ENCODE peak calls at places on chromosomes 16 and 17, in nine cellular contexts. Q, R, M, P, I, E, A, H and D are unnamed samples.

GRCh38 chr17:21549107-21549687 is 143.1 kb upstream of the KCNJ18 start:
- DNase-seq in Q (no peak), R (no peak), M (no peak), P (peak), I (no peak), E (no peak), A (no peak), H (no peak), D (no peak)

GRCh38 chr17:32623196-32623595 is 136.4 kb downstream of the CDK5R1 start:
- DNase-seq in Q (no peak), R (no peak), M (no peak), P (no peak), I (no peak), E (no peak), A (no peak), H (no peak), D (no peak)

GRCh38 chr16:4097826-4098240 is 18.4 kb downstream of the ADCY9 start:
- DNase-seq in Q (no peak), R (no peak), M (no peak), P (peak), I (no peak), E (no peak), A (no peak), H (no peak), D (no peak)

GRCh38 chr17:83032781-83033180 is 46.6 kb upstream of the METRNL start:
- DNase-seq in Q (no peak), R (no peak), M (no peak), P (no peak), I (no peak), E (peak), A (no peak), H (no peak), D (no peak)

GRCh38 chr17:50264263-50265113 is 9.8 kb upstream of the TMEM92 start:
- DNase-seq in Q (peak), R (no peak), M (no peak), P (no peak), I (no peak), E (peak), A (peak), H (no peak), D (peak)

GRCh38 chr17:82772026-82772425 is 20.2 kb downstream of the TBCD start:
- DNase-seq in Q (no peak), R (no peak), M (no peak), P (peak), I (no peak), E (no peak), A (no peak), H (no peak), D (no peak)

GRCh38 chr17:44919885-44920564 is 4.7 kb upstream of the GFAP start:
- DNase-seq in Q (peak), R (peak), M (peak), P (peak), I (peak), E (peak), A (peak), H (peak), D (peak)

GRCh38 chr17:75826561-75827290 is 17.5 kb downstream of the UNC13D start:
- DNase-seq in Q (no peak), R (no peak), M (no peak), P (no peak), I (no peak), E (no peak), A (no peak), H (no peak), D (no peak)

GRCh38 chr16:54285414-54286066 is 1.0 kb downstream of the IRX3 start:
- DNase-seq in Q (peak), R (no peak), M (peak), P (no peak), I (peak), E (peak), A (no peak), H (peak), D (peak)

GRCh38 chr17:6059406-6059805 is 10.8 kb upstream of the WSCD1 start:
- DNase-seq in Q (no peak), R (no peak), M (no peak), P (no peak), I (no peak), E (no peak), A (no peak), H (no peak), D (no peak)

GRCh38 chr17:79082311-79083190 is 7.9 kb downstream of the ENGASE start:
- DNase-seq in Q (peak), R (peak), M (peak), P (peak), I (peak), E (peak), A (peak), H (peak), D (no peak)

GRCh38 chr16:86338403-86339115 is 171.8 kb upstream of the FOXF1 start:
- DNase-seq in Q (no peak), R (no peak), M (no peak), P (no peak), I (no peak), E (no peak), A (no peak), H (no peak), D (no peak)

GRCh38 chr17:19284005-19284959 is 47.1 kb downstream of the EPN2 start:
- DNase-seq in Q (no peak), R (no peak), M (no peak), P (no peak), I (no peak), E (no peak), A (no peak), H (no peak), D (no peak)

GRCh38 chr17:78966906-78967600 is 12.7 kb downstream of the LGALS3BP start:
- DNase-seq in Q (no peak), R (no peak), M (no peak), P (no peak), I (no peak), E (no peak), A (no peak), H (no peak), D (no peak)

GRCh38 chr16:23334421-23334853 is 32.3 kb downstream of the SCNN1B start:
- DNase-seq in Q (no peak), R (no peak), M (no peak), P (no peak), I (no peak), E (no peak), A (no peak), H (no peak), D (no peak)

GRCh38 chr17:16243811-16244567 is 27.0 kb downstream of the PIGL start:
- DNase-seq in Q (no peak), R (no peak), M (no peak), P (no peak), I (no peak), E (peak), A (no peak), H (no peak), D (no peak)

GRCh38 chr16:62021295-62021694 is 14.9 kb downstream of the CDH8 start:
- DNase-seq in Q (no peak), R (no peak), M (no peak), P (no peak), I (no peak), E (no peak), A (no peak), H (no peak), D (no peak)

GRCh38 chr17:50739098-50739497 is 19.7 kb downstream of the LUC7L3 start:
- DNase-seq in Q (no peak), R (no peak), M (no peak), P (no peak), I (no peak), E (no peak), A (no peak), H (no peak), D (no peak)

GRCh38 chr17:19016297-19016696 is 11.7 kb upstream of the FAM83G start:
- DNase-seq in Q (no peak), R (no peak), M (no peak), P (no peak), I (no peak), E (no peak), A (no peak), H (no peak), D (no peak)

GRCh38 chr16:55588799-55589198 is 22.3 kb downstream of the CAPNS2 start:
- DNase-seq in Q (no peak), R (no peak), M (no peak), P (no peak), I (no peak), E (no peak), A (no peak), H (no peak), D (no peak)

GRCh38 chr16:12362482-12363458 is 386.2 kb downstream of the SNX29 start:
- DNase-seq in Q (peak), R (no peak), M (peak), P (no peak), I (peak), E (no peak), A (no peak), H (peak), D (no peak)

GRCh38 chr17:49132699-49133364 is at the start of gene B4GALNT2:
- DNase-seq in Q (peak), R (no peak), M (no peak), P (peak), I (no peak), E (peak), A (no peak), H (no peak), D (peak)

GRCh38 chr17:32398946-32399345 is 45.4 kb upstream of the PSMD11 start:
- DNase-seq in Q (no peak), R (no peak), M (no peak), P (no peak), I (no peak), E (no peak), A (no peak), H (no peak), D (no peak)

GRCh38 chr17:58172369-58173071 is 5.7 kb downstream of the OR4D2 start:
- DNase-seq in Q (no peak), R (peak), M (no peak), P (peak), I (no peak), E (peak), A (no peak), H (no peak), D (no peak)

GRCh38 chr17:78013683-78014467 is 55.4 kb downstream of the TNRC6C start:
- DNase-seq in Q (peak), R (peak), M (no peak), P (peak), I (peak), E (peak), A (no peak), H (no peak), D (no peak)

GRCh38 chr17:45235071-45236001 is 13.7 kb downstream of the FMNL1 start:
- DNase-seq in Q (peak), R (peak), M (peak), P (peak), I (peak), E (peak), A (peak), H (peak), D (no peak)

GRCh38 chr16:88454315-88455057 is 1.4 kb downstream of the ZFPM1 start:
- DNase-seq in Q (peak), R (no peak), M (no peak), P (peak), I (no peak), E (peak), A (no peak), H (no peak), D (no peak)

GRCh38 chr17:55609737-55610201 is 98.5 kb upstream of the SMIM36 start:
- DNase-seq in Q (no peak), R (no peak), M (peak), P (peak), I (no peak), E (no peak), A (no peak), H (no peak), D (peak)

GRCh38 chr16:20812510-20812909 is 6.2 kb downstream of the REXO5 start:
- DNase-seq in Q (no peak), R (no peak), M (no peak), P (no peak), I (no peak), E (no peak), A (no peak), H (no peak), D (no peak)
- TF ChIP-seq CTCF in Q (no peak), R (no peak), M (no peak), P (no peak), I (no peak), E (no peak), A (no peak), H (no peak), D (no peak)

DNA sequence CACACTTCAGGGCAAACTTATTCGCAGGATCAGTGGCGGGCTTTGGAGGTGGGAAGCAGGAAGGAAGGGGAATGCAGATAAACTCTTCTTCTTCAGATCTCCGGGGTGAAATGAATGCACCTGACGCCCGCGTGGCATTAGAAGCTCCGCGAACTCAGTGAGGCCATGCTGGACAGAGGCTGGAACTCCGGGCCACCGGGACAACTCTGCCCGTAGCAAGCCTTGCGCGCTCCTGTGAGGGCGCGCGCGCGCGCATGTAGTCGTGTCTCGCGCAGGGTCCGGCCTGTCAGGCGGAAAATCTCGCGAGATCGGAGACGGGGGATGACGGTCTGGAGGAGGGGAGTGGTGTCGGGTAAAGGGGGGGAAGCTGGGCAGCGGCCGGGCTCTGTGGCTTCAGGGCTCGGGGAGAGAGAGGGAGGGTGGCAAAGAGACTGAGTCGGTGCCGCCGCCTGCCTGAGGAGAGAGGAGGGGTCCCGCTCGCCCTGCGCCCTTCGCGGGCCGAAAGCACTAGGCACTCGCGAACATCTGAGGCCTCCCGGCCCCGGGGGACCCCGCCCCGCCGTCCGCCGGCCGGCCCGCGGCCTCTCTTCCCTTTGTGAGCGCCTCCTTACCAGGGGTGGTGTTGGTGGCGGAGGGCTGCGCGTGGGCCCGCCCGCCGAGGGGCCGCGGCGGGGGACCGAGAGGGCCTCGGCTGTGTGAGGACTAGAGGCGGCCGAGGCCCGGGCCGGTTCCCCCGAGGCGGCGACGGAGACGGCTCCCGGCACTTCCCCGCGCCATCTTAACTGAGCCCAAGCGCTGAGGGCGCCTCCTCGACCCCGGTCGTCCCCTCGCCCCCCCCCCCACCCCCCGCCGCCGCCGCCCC is at the start of gene TAOK1:
- DNase-seq in Q (peak), R (peak), M (peak), P (peak), I (peak), E (peak), A (peak), H (peak), D (peak)
- TF ChIP-seq CTCF in Q (no peak), R (no peak), M (no peak), P (no peak), I (no peak), E (no peak), A (no peak), H (no peak), D (no peak)

DNA sequence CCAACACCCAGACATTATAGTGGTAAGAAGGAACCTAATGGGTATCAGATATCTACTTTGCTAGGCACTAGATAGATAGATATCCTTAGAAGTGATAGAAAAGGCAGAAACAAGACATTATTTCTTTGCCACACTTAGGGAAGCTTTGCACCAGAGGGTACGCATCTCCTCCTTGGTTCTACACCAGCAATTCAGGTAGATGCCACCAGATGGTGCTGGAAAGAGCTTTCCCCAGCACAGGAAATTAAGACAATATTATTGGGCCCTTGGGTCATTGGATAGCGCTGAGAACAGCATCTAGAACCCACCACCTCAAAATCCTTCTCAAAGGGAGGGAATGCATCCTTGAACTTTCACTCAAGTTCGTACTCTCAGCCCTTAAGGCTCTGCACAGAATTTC is 173.8 kb upstream of the CCL2 start:
- DNase-seq in Q (no peak), R (no peak), M (no peak), P (peak), I (no peak), E (no peak), A (no peak), H (no peak), D (no peak)
- TF ChIP-seq CTCF in Q (peak), R (no peak), M (peak), P (peak), I (peak), E (peak), A (no peak), H (peak), D (no peak)

GRCh38 chr16:30083216-30084055 is 7.6 kb downstream of the PPP4C start:
- DNase-seq in Q (no peak), R (no peak), M (no peak), P (no peak), I (no peak), E (no peak), A (no peak), H (no peak), D (no peak)

GRCh38 chr16:30085247-30085646 is 6.5 kb downstream of the TBX6 start:
- DNase-seq in Q (no peak), R (no peak), M (peak), P (no peak), I (no peak), E (peak), A (no peak), H (no peak), D (no peak)

GRCh38 chr16:30084096-30084815 is 7.5 kb downstream of the TBX6 start:
- DNase-seq in Q (no peak), R (no peak), M (no peak), P (no peak), I (no peak), E (no peak), A (no peak), H (no peak), D (peak)

GRCh38 chr16:30084816-30085159 is 6.9 kb downstream of the TBX6 start:
- DNase-seq in Q (no peak), R (no peak), M (peak), P (no peak), I (no peak), E (no peak), A (no peak), H (peak), D (no peak)

DNA sequence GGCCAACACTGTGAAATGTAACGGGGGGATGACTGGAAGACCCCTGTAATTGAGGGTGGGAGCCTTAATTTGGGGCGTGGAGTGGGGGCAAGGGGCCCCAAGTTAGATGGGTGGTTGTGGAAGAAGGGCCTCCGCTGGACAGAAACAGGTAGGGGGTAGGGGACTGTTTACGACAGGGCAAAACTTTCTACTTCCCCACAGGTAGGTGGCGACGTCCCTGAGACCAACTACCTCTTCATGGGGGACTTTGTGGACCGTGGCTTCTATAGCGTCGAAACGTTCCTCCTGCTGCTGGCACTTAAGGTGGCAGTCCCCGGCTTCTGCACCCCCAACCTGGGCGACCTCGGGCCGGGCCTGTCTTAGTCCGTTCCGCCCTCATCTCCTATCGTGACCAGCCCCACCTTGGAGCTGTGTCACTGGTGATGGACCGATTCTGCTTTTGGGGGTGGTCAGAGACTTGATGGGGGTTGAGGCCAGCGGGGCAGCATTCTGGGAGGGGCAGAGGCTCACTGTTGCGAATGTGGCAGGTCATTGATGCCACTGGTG is 6.8 kb downstream of the PPP4C start:
- DNase-seq in Q (no peak), R (no peak), M (no peak), P (no peak), I (no peak), E (no peak), A (no peak), H (no peak), D (peak)
- TF ChIP-seq CTCF in Q (no peak), R (no peak), M (no peak), P (peak), I (no peak), E (peak), A (no peak), H (no peak), D (no peak)

GRCh38 chr17:35242158-35242804 is 591 bp upstream of the SLFN5 start:
- DNase-seq in Q (peak), R (peak), M (peak), P (peak), I (peak), E (peak), A (peak), H (peak), D (peak)
- TF ChIP-seq CTCF in Q (no peak), R (peak), M (peak), P (peak), I (peak), E (peak), A (no peak), H (peak), D (peak)

GRCh38 chr17:68511254-68511670 is 968 bp upstream of the PRKAR1A start:
- DNase-seq in Q (no peak), R (no peak), M (no peak), P (no peak), I (no peak), E (no peak), A (no peak), H (no peak), D (peak)

GRCh38 chr17:68513932-68514331 is 1.7 kb downstream of the PRKAR1A start:
- DNase-seq in Q (no peak), R (no peak), M (no peak), P (no peak), I (no peak), E (no peak), A (no peak), H (no peak), D (no peak)

GRCh38 chr17:68512967-68513474 is 791 bp downstream of the PRKAR1A start:
- DNase-seq in Q (no peak), R (no peak), M (peak), P (peak), I (no peak), E (peak), A (no peak), H (no peak), D (no peak)

GRCh38 chr17:68511671-68512246 is 471 bp upstream of the PRKAR1A start:
- DNase-seq in Q (peak), R (peak), M (peak), P (peak), I (peak), E (peak), A (peak), H (peak), D (peak)

GRCh38 chr17:68512247-68512966 is at the start of gene PRKAR1A:
- DNase-seq in Q (peak), R (peak), M (peak), P (peak), I (peak), E (peak), A (peak), H (peak), D (peak)
- TF ChIP-seq CTCF in Q (no peak), R (no peak), M (no peak), P (no peak), I (peak), E (no peak), A (no peak), H (peak), D (no peak)

GRCh38 chr17:17285951-17286350 is 4.9 kb upstream of the COPS3 start:
- DNase-seq in Q (no peak), R (no peak), M (no peak), P (no peak), I (no peak), E (no peak), A (no peak), H (no peak), D (no peak)

GRCh38 chr17:17289701-17290100 is 8.7 kb upstream of the COPS3 start:
- DNase-seq in Q (no peak), R (no peak), M (no peak), P (no peak), I (no peak), E (no peak), A (no peak), H (no peak), D (no peak)

GRCh38 chr17:17289091-17289490 is 8.0 kb upstream of the COPS3 start:
- DNase-seq in Q (no peak), R (no peak), M (no peak), P (no peak), I (no peak), E (no peak), A (no peak), H (no peak), D (no peak)
- TF ChIP-seq CTCF in Q (no peak), R (no peak), M (no peak), P (no peak), I (no peak), E (no peak), A (no peak), H (no peak), D (no peak)